ENCODE peak calls at places on chromosome X, in seven cellular contexts. H is IMR-90, R is mesenchymal stem cell, C is mesendoderm, F is H9, Z is trophoblast cell, V is H1. N is an unnamed sample.
A peak's percentile ranks its signal among the peaks of the same experiment; 100 is the strongest.

GRCh38 chrX:19814778-19815177 is 72.6 kb downstream of the SH3KBP1 start:
- DNase-seq in H (no peak), R (no peak), C (no peak), F (no peak), Z (no peak), V (no peak), N (no peak)

GRCh38 chrX:153726286-153727107 is 1.8 kb downstream of the ABCD1 start:
- DNase-seq in H (peak; percentile 52), R (peak; percentile 77), C (peak; percentile 96), F (peak; percentile 82), Z (peak; percentile 57), V (peak; percentile 38), N (peak; percentile 68)

GRCh38 chrX:67546496-67547423 is 2.9 kb downstream of the AR start:
- DNase-seq in H (no peak), R (peak; percentile 26), C (peak; percentile 70), F (peak; percentile 29), Z (no peak), V (no peak), N (no peak)

GRCh38 chrX:19867411-19867732 is 20.0 kb downstream of the SH3KBP1 start:
- DNase-seq in H (peak; percentile 79), R (peak; percentile 80), C (no peak), F (no peak), Z (no peak), V (no peak), N (no peak)

GRCh38 chrX:1178580-1179057 is 33.8 kb downstream of the CRLF2 start:
- DNase-seq in H (no peak), R (peak; percentile 58), C (no peak), F (no peak), Z (peak; percentile 55), V (no peak), N (no peak)

GRCh38 chrX:110002300-110003166 is at the start of gene TMEM164:
- DNase-seq in H (peak; percentile 66), R (peak; percentile 83), C (peak; percentile 88), F (peak; percentile 79), Z (peak; percentile 60), V (no peak), N (peak; percentile 48)

GRCh38 chrX:116379854-116380253 is 56.6 kb upstream of the SLC6A14 start:
- DNase-seq in H (peak; percentile 6), R (no peak), C (no peak), F (no peak), Z (no peak), V (no peak), N (no peak)

GRCh38 chrX:4175221-4175620 is 461.8 kb upstream of the PRKX start:
- DNase-seq in H (no peak), R (no peak), C (no peak), F (no peak), Z (no peak), V (no peak), N (no peak)

GRCh38 chrX:48522291-48522690 is 683 bp downstream of the EBP start:
- DNase-seq in H (no peak), R (no peak), C (no peak), F (no peak), Z (no peak), V (no peak), N (no peak)

GRCh38 chrX:18884916-18885315 is 99.0 kb downstream of the PHKA2 start:
- DNase-seq in H (peak; percentile 5), R (no peak), C (peak; percentile 25), F (no peak), Z (no peak), V (no peak), N (no peak)

GRCh38 chrX:134246282-134246681 is 9.3 kb downstream of the CCDC160 start:
- DNase-seq in H (no peak), R (peak; percentile 2), C (peak; percentile 56), F (peak; percentile 33), Z (peak; percentile 25), V (no peak), N (no peak)

GRCh38 chrX:103730746-103731508 is 20.2 kb downstream of the TMEM31 start:
- DNase-seq in H (peak; percentile 86), R (peak; percentile 66), C (peak; percentile 94), F (no peak), Z (no peak), V (no peak), N (no peak)

GRCh38 chrX:28120076-28120475 is 138.8 kb upstream of the DCAF8L1 start:
- DNase-seq in H (no peak), R (no peak), C (peak; percentile 30), F (no peak), Z (peak; percentile 40), V (no peak), N (no peak)

GRCh38 chrX:74187211-74187610 is 116.8 kb upstream of the ZCCHC13 start:
- DNase-seq in H (peak; percentile 50), R (no peak), C (no peak), F (no peak), Z (no peak), V (no peak), N (no peak)

GRCh38 chrX:6383488-6383887 is 151.4 kb downstream of the VCX3A start:
- DNase-seq in H (no peak), R (no peak), C (peak; percentile 94), F (no peak), Z (no peak), V (no peak), N (no peak)

GRCh38 chrX:148588649-148589310 is 88.4 kb downstream of the AFF2 start:
- DNase-seq in H (no peak), R (no peak), C (peak; percentile 17), F (no peak), Z (no peak), V (no peak), N (no peak)

DNA sequence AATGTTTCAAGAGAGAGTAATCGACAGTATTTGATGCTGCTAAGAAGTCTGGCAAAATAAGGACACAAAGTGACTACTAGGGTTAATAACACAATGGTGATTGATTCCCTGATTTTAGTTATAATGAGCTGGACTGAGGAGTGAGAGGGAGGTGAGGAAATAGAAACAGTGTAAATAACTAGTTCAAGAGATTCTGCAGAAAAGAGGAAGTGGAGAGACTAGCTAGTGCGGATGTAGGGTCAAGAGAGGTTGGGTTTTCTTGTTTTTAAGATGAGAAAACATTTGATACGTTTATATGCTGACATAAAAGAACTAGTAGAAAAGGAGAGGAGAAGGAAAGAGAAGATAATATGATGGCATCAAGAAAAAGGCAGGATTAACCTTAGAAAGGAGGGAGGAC is 12.2 kb upstream of the TRPC5 start:
- DNase-seq in H (no peak), R (no peak), C (no peak), F (no peak), Z (no peak), V (no peak), N (no peak)
- H4K8ac ChIP-seq in H (no peak overlapping the region), R (no peak overlapping the region), C (no peak overlapping the region), F (no peak overlapping the region), Z (no peak overlapping the region), V (no peak overlapping the region), N (no peak overlapping the region)

DNA sequence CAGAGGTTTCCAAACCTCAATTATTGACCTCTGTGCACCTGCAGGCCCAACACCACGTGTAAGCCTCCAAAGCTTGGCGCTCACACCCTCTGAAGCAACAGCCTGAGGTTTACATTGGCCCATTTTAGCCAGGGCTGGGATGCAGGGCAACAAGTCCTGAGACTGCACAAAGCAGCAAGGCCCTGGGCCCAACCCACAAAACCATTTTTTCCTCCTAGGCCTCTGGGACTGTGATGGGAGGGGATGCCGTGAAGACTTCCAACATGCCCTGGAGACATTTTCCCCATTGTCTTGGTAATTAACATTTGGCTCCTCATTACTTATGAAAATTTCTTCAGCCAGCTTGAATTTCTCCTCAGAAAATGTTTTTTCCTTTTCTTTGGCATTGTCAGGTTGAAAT is 54.9 kb upstream of the CNKSR2 start:
- DNase-seq in H (no peak), R (no peak), C (no peak), F (no peak), Z (no peak), V (no peak), N (no peak)
- H4K8ac ChIP-seq in H (no peak overlapping the region), R (no peak overlapping the region), C (no peak overlapping the region), F (no peak overlapping the region), Z (no peak overlapping the region), V (no peak overlapping the region), N (no peak overlapping the region)

DNA sequence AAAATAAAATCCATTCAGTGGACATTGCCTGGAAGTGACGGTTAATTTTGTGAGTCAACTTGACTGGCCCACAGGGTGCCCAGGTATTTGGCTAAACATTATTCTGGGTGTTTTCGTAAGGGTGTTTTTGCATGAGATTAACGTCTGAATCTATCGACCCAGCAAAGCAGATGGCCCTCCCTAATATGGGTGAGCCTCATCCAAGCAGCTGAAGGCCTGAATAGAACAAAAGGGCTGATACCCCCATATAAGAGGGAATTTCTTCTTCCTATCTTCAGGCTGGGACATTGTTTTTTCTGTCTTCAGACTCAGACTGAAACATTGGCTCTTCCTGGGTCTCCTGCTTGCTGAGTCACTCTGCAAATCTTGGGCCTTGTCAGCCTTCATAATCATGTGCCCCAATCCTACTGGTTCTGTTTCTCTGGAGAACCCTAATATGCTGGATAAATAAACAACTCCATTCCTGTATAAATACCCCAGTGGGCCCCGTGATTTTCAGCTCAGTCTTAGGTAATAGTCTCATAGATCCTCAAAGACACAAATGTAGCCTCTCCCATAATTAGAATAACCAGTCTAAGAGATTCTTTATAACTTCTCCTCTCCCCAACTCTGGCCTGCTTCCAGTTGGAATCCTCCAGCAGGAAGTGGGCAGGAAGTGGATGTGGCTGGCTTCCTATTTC is 33.1 kb upstream of the DDX3X start:
- DNase-seq in H (peak; percentile 72), R (peak; percentile 49), C (no peak), F (no peak), Z (no peak), V (no peak), N (no peak)
- H4K8ac ChIP-seq in H (peak overlapping the region; percentile 67), R (no peak overlapping the region), C (no peak overlapping the region), F (no peak overlapping the region), Z (no peak overlapping the region), V (no peak overlapping the region), N (no peak overlapping the region)

GRCh38 chrX:71922697-71923096 is 12.1 kb downstream of the NHSL2 start:
- DNase-seq in H (no peak), R (no peak), C (no peak), F (no peak), Z (no peak), V (no peak), N (no peak)

GRCh38 chrX:71923516-71923915 is 12.9 kb downstream of the NHSL2 start:
- DNase-seq in H (no peak), R (peak; percentile 25), C (no peak), F (no peak), Z (no peak), V (no peak), N (no peak)

GRCh38 chrX:71919436-71919835 is 8.8 kb downstream of the NHSL2 start:
- DNase-seq in H (peak; percentile 19), R (peak; percentile 16), C (no peak), F (no peak), Z (peak; percentile 32), V (no peak), N (no peak)

GRCh38 chrX:71917621-71918341 is 7.1 kb downstream of the NHSL2 start:
- DNase-seq in H (peak; percentile 58), R (peak; percentile 41), C (peak; percentile 93), F (peak; percentile 47), Z (no peak), V (no peak), N (no peak)

DNA sequence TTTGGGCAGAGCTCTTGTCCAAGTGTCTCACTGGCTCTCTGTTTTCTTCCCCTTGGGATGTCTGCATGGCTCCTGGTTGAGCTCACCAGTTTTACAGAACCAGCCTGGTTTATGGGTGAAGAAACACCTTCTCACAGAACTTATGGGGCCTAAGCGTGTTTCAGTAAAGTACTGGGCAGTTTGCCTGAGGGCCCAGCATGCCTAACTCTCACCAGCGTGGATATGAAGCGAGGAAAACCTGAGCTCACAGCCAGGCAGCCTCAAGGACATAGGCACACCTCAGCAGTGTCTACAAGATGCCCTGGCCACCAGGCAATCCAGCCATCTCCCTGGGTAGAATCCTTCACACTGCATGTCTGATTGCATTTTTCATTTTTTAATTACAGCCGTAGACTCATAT is 9.2 kb downstream of the NHSL2 start:
- DNase-seq in H (no peak), R (no peak), C (no peak), F (no peak), Z (peak; percentile 21), V (no peak), N (no peak)
- H4K8ac ChIP-seq in H (no peak overlapping the region), R (no peak overlapping the region), C (no peak overlapping the region), F (no peak overlapping the region), Z (no peak overlapping the region), V (no peak overlapping the region), N (no peak overlapping the region)